ENCODE peak calls at places on chromosomes 4 and X, in eight cellular contexts. G is HCT116, H is astrocyte, Q is fibroblast of lung, Y is K562, R is neuronal stem cell, F is neural progenitor cell, N is H9. T is an unnamed sample.

GRCh38 chrX:69314436-69315348 is 149.4 kb upstream of the PJA1 start:
- DNase-seq in H (no peak), R (no peak), F (peak; percentile 28), G (no peak), Q (no peak), N (no peak), Y (no peak), T (no peak)

GRCh38 chrX:82912401-82912800 is 595.7 kb upstream of the POU3F4 start:
- DNase-seq in G (no peak), H (no peak), N (no peak), R (no peak), F (no peak), Y (no peak), Q (no peak), T (no peak)

GRCh38 chr4:2302387-2303119 is 40.6 kb upstream of the MXD4 start:
- DNase-seq in Q (no peak), H (no peak), Y (no peak), R (no peak), N (no peak), F (no peak), G (no peak), T (no peak)

GRCh38 chr4:129232627-129233337 is 136.8 kb downstream of the C4orf33 start:
- DNase-seq in G (no peak), R (no peak), Q (peak; percentile 1), Y (no peak), F (no peak), H (no peak), N (no peak), T (no peak)

GRCh38 chrX:14080031-14080430 is 50.3 kb upstream of the GEMIN8 start:
- DNase-seq in Y (no peak), R (no peak), H (no peak), G (no peak), F (no peak), N (no peak), Q (no peak), T (no peak)

GRCh38 chr4:47669946-47670345 is 167.9 kb downstream of the CORIN start:
- DNase-seq in H (peak; percentile 14), N (no peak), F (no peak), Q (peak; percentile 27), R (no peak), G (no peak), Y (no peak), T (no peak)

GRCh38 chr4:186244835-186245234 is 17.5 kb downstream of the KLKB1 start:
- DNase-seq in Q (no peak), F (no peak), N (no peak), Y (no peak), H (no peak), G (no peak), R (no peak), T (no peak)

GRCh38 chr4:146647615-146648383 is 9.1 kb downstream of the POU4F2 start:
- DNase-seq in Q (no peak), N (peak; percentile 62), G (no peak), H (no peak), R (no peak), F (peak; percentile 78), Y (no peak), T (no peak)

GRCh38 chr4:11495291-11495690 is 66.6 kb upstream of the HS3ST1 start:
- DNase-seq in R (no peak), G (no peak), Y (no peak), N (no peak), Q (peak; percentile 66), F (no peak), H (peak; percentile 57), T (no peak)

GRCh38 chr4:48681856-48682255 is 98.2 kb downstream of the FRYL start:
- DNase-seq in N (no peak), H (peak; percentile 12), R (no peak), Y (no peak), Q (peak; percentile 33), F (no peak), G (no peak), T (no peak)

GRCh38 chr4:17418010-17418409 is 93.9 kb downstream of the QDPR start:
- DNase-seq in F (no peak), N (peak; percentile 48), Y (no peak), G (no peak), H (no peak), R (no peak), Q (no peak), T (no peak)

GRCh38 chr4:30920043-30920442 is 199.9 kb downstream of the PCDH7 start:
- DNase-seq in F (peak; percentile 40), H (no peak), N (peak; percentile 54), Y (no peak), Q (no peak), R (no peak), G (peak; percentile 73), T (no peak)

GRCh38 chr4:120731561-120731960 is 191.0 kb downstream of the PRDM5 start:
- DNase-seq in Q (peak; percentile 46), H (peak; percentile 26), G (no peak), N (no peak), Y (no peak), R (no peak), F (no peak), T (no peak)

GRCh38 chr4:38711066-38711465 is 47.1 kb downstream of the KLF3 start:
- DNase-seq in H (no peak), N (no peak), Q (no peak), G (no peak), R (no peak), Y (no peak), F (no peak), T (no peak)

DNA sequence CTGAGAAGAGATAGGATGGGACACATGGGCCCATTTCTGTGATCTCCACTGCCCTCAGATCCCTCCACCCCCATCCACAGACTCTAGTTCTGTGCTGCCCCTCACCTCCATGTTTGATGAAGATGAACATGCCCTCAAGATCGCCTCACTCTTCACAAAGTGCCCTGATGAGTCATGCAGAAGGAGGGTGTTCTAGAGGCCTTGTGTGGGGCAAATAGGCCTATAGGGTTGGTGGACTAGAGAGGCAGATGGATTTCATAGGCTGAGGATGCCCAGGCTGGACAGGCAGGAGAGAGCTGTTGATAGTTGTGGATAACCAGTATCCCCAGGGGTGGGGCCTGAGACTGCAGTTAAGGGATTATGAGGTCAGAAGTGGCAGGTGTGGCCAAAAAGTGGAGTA is at the start of gene CXorf65:
- DNase-seq in N (no peak), H (no peak), Y (no peak), Q (no peak), F (no peak), G (no peak), R (no peak), T (no peak)
- H3K27ac ChIP-seq in N (no peak within 1 kb of the TSS), H (no peak within 1 kb of the TSS), Y (peak within 1 kb of the TSS; percentile 61), Q (no peak within 1 kb of the TSS), F (no peak within 1 kb of the TSS), G (no peak within 1 kb of the TSS), R (no peak within 1 kb of the TSS), T (no peak within 1 kb of the TSS)

GRCh38 chr4:99002274-99002673 is 6.8 kb downstream of the METAP1 start:
- DNase-seq in Q (no peak), H (no peak), R (no peak), G (no peak), F (no peak), Y (no peak), N (no peak), T (no peak)
- H2AFZ ChIP-seq in Q (no peak overlapping the region), H (no peak overlapping the region), R (no peak overlapping the region), G (no peak overlapping the region), F (no peak overlapping the region), Y (no peak overlapping the region), N (no peak overlapping the region), T (no peak overlapping the region)

GRCh38 chr4:20273793-20274192 is 22.1 kb downstream of the SLIT2 start:
- DNase-seq in F (peak; percentile 14), R (no peak), G (no peak), H (peak; percentile 85), Q (peak; percentile 87), Y (no peak), N (no peak), T (no peak)
- H3K27ac ChIP-seq in F (no peak overlapping the region), R (no peak overlapping the region), G (no peak overlapping the region), H (no peak overlapping the region), Q (no peak overlapping the region), Y (no peak overlapping the region), N (no peak overlapping the region), T (no peak overlapping the region)

DNA sequence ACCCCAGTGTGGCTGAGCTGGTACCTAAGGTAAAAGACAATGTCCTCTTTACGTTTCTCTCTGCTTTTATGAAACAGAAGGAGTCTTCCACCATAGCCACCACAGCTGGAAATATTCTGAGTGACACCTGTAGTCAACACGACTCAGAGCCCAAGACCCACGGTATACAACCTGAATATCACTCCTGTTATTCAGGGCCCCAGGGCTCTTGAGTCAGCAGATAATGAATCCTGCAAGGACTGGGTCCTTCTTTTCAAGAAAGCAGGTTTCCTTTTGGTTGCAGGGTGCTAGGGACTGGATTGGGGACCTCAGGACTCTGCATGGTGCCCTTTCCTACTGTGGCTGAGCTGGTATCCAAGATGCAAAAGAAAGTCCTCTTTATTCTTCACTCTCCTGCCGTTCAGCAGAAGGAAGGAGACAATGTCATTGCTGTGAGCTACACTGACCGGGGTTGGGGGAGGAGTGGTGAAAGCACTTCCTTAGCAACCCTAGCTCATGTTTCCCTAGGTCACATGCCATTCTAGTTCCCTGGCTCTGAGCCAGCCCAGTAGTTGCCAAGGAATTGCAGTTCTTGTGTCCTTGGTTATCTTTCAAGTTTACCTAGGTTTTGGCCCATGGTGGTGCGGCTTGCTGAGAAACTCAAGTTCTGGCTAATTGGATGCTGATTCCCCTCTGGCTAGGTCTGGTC is 23.7 kb upstream of the UNC5C start:
- DNase-seq in Q (peak; percentile 5), F (no peak), Y (no peak), H (no peak), G (no peak), N (peak; percentile 53), R (no peak), T (peak; percentile 65)
- H2AFZ ChIP-seq in Q (no peak overlapping the region), F (no peak overlapping the region), Y (no peak overlapping the region), H (no peak overlapping the region), G (no peak overlapping the region), N (no peak overlapping the region), R (peak overlapping the region; percentile 81), T (no peak overlapping the region)

T was measured in PC-9.